ENCODE peak calls at places on chromosomes 12 and 14, in six cellular contexts. V, T, N, C, W and U are unnamed samples.

GRCh38 chr14:70601162-70601561 is 707 bp upstream of the MED6 start:
- DNase-seq in V (no peak), T (no peak), N (no peak), C (no peak), W (no peak), U (no peak)

GRCh38 chr12:14399871-14400270 is 34.4 kb downstream of the ATF7IP start:
- DNase-seq in V (no peak), T (no peak), N (no peak), C (no peak), W (no peak), U (no peak)

GRCh38 chr12:2039034-2039433 is 13.8 kb upstream of the CACNA1C start:
- DNase-seq in V (no peak), T (no peak), N (no peak), C (no peak), W (no peak), U (no peak)

GRCh38 chr12:107884769-107885694 is 110.5 kb downstream of the ASCL4 start:
- DNase-seq in V (peak; percentile 60), T (peak; percentile 50), N (peak; percentile 10), C (peak; percentile 61), W (peak; percentile 66), U (peak; percentile 62)

GRCh38 chr12:58285551-58285950 is 344.2 kb downstream of the ATP23 start:
- DNase-seq in V (peak; percentile 23), T (no peak), N (no peak), C (no peak), W (no peak), U (no peak)

GRCh38 chr14:96055753-96056508 is 16.8 kb downstream of the C14orf132 start:
- DNase-seq in V (no peak), T (no peak), N (no peak), C (no peak), W (no peak), U (no peak)

GRCh38 chr12:123384994-123385376 is 1.1 kb downstream of the KMT5A start:
- DNase-seq in V (no peak), T (no peak), N (no peak), C (no peak), W (no peak), U (no peak)

GRCh38 chr12:53938276-53939140 is at the start of gene HOXC13:
- DNase-seq in V (peak; percentile 90), T (no peak), N (no peak), C (no peak), W (peak; percentile 55), U (no peak)

GRCh38 chr14:92801917-92802316 is 7.8 kb downstream of the GOLGA5 start:
- DNase-seq in V (no peak), T (no peak), N (no peak), C (no peak), W (no peak), U (no peak)

GRCh38 chr12:108374596-108375320 is 35.6 kb upstream of the CMKLR1 start:
- DNase-seq in V (no peak), T (peak; percentile 65), N (no peak), C (no peak), W (no peak), U (no peak)

GRCh38 chr12:12486661-12487240 is 75.9 kb downstream of the DUSP16 start:
- DNase-seq in V (no peak), T (no peak), N (no peak), C (no peak), W (peak; percentile 58), U (no peak)

GRCh38 chr14:99388286-99388685 is 92.4 kb downstream of the SETD3 start:
- DNase-seq in V (no peak), T (no peak), N (no peak), C (no peak), W (no peak), U (no peak)

GRCh38 chr12:118980407-118981014 is 830 bp upstream of the SRRM4 start:
- DNase-seq in V (peak; percentile 44), T (peak; percentile 57), N (no peak), C (no peak), W (peak; percentile 30), U (no peak)

GRCh38 chr12:119700078-119700477 is 32.1 kb downstream of the PRKAB1 start:
- DNase-seq in V (no peak), T (no peak), N (no peak), C (no peak), W (no peak), U (no peak)

GRCh38 chr12:29164477-29165163 is 15.5 kb downstream of the FAR2 start:
- DNase-seq in V (no peak), T (no peak), N (no peak), C (no peak), W (peak; percentile 67), U (no peak)

GRCh38 chr14:61662437-61663311 is 32.6 kb upstream of the HIF1A start:
- DNase-seq in V (no peak), T (no peak), N (no peak), C (no peak), W (peak; percentile 56), U (peak; percentile 86)

GRCh38 chr12:83049306-83049705 is 362.6 kb downstream of the TMTC2 start:
- DNase-seq in V (no peak), T (no peak), N (no peak), C (no peak), W (no peak), U (no peak)

DNA sequence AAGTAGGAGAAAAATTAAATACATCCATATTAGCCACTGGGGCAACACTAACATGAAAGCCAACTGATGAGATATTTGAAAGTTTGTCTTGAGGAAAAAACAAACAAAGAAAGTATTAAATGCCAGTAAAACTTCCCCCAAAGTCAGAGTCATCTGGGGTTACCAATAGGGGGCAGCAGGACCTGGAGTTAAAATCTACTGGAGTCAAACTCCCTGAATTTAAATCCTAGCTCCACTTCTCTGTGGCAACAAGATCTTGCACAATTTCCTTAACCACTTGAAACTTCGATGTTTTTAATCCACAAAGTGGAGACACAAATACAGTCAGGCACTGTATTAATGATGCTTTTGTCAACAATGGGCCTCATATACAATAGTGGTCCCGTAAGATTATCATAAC is 14.4 kb downstream of the PLEKHG7 start:
- DNase-seq in V (no peak), T (no peak), N (no peak), C (no peak), W (no peak), U (no peak)
- TF ChIP-seq CTCF in V (no peak), T (peak; percentile 68), N (peak; percentile 43), C (no peak), W (peak; percentile 26), U (peak; percentile 29)

DNA sequence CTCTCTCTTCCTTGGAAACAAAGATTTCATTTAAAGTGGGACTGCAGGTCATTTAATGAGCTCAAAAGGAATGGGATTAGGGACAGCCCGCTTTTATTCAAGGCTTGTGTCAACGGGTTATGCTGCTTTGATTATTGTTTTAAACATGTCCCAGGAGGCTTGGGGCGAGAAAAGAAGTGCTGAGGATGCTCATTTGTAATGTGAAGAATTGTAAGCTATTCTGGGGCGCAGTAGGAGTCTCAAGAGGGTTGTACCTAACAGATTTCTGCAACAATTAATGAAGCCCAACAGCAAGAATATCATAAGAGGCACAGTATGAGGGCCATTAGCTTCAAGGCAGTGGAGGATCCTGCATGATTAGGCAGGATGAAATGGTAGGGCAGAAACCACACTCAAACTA is 122.5 kb downstream of the KTN1 start:
- DNase-seq in V (no peak), T (no peak), N (no peak), C (no peak), W (no peak), U (no peak)
- TF ChIP-seq CTCF in V (no peak), T (no peak), N (no peak), C (no peak), W (no peak), U (no peak)

GRCh38 chr12:49232940-49233841 is 31.7 kb upstream of the TUBA1C start:
- DNase-seq in V (peak; percentile 73), T (peak; percentile 88), N (no peak), C (peak; percentile 50), W (no peak), U (no peak)
- TF ChIP-seq CTCF in V (no peak), T (peak; percentile 48), N (peak; percentile 40), C (no peak), W (no peak), U (no peak)

GRCh38 chr14:66403183-66403582 is 83.0 kb upstream of the CCDC196 start:
- DNase-seq in V (no peak), T (no peak), N (no peak), C (no peak), W (no peak), U (no peak)
- TF ChIP-seq CTCF in V (no peak), T (peak; percentile 71), N (peak; percentile 42), C (peak; percentile 35), W (peak; percentile 30), U (no peak)

GRCh38 chr14:77276295-77276935 is 5.4 kb upstream of the NGB start:
- DNase-seq in V (no peak), T (no peak), N (no peak), C (no peak), W (no peak), U (no peak)

GRCh38 chr14:77276959-77277358 is 6.0 kb upstream of the NGB start:
- DNase-seq in V (no peak), T (no peak), N (no peak), C (no peak), W (no peak), U (no peak)

GRCh38 chr14:77275855-77276153 is 4.8 kb upstream of the NGB start:
- DNase-seq in V (no peak), T (no peak), N (no peak), C (no peak), W (no peak), U (no peak)

GRCh38 chr14:77279719-77280118 is 8.7 kb upstream of the NGB start:
- DNase-seq in V (no peak), T (no peak), N (no peak), C (no peak), W (no peak), U (no peak)

GRCh38 chr14:77278461-77279230 is 7.6 kb upstream of the NGB start:
- DNase-seq in V (no peak), T (no peak), N (no peak), C (no peak), W (no peak), U (no peak)
- TF ChIP-seq CTCF in V (no peak), T (no peak), N (no peak), C (no peak), W (no peak), U (no peak)

DNA sequence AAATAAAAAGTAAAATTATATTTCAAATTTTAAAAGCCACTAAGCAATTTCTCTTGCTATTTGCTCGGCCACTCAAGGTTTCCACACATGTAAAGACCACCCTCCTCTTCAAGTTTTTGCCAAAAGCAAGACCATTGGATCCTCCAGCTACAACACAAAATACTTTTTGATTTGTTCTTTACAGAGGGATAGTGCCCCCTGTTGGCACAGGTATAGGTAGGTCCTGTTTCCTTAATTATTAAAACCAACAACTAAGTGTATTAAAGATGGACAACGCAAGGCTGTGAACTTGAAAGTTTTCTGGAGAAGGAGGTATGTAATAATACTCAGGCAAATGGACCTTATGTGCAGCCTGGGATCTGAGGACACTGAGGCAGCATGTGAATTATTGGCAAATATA is 23.8 kb downstream of the ATP6V1D start:
- DNase-seq in V (no peak), T (no peak), N (no peak), C (no peak), W (no peak), U (no peak)
- TF ChIP-seq CTCF in V (peak; percentile 52), T (peak; percentile 35), N (peak; percentile 48), C (peak; percentile 32), W (no peak), U (peak; percentile 29)

GRCh38 chr12:55092579-55092978 is 33.6 kb upstream of the OR9K2 start:
- DNase-seq in V (no peak), T (no peak), N (no peak), C (no peak), W (no peak), U (no peak)
- TF ChIP-seq CTCF in V (no peak), T (no peak), N (no peak), C (no peak), W (no peak), U (peak; percentile 10)